ENCODE peak calls at places on chromosomes 4 and X, in eight cellular contexts. C is prostate gland; U is stimulated activated CD8-positive, alpha-beta memory T cell treated with anti-CD3 and anti-CD28 coated beads, Interleukin-2, amount 100 ng/mL, for 48 hours; S is pulmonary artery endothelial cell; T is heart left ventricle; L is NCI-H187; X is cardiac fibroblast; B is GOT3. K is an unnamed sample.

GRCh38 chrX:13396887-13397286 is 77.0 kb upstream of the ATXN3L start:
- DNase-seq in C (no peak), U (no peak), S (peak; percentile 60), T (no peak), L (no peak), X (peak; percentile 49), B (no peak), K (no peak)

GRCh38 chrX:71941771-71942170 is 31.1 kb downstream of the NHSL2 start:
- DNase-seq in C (no peak), U (no peak), S (no peak), T (no peak), L (no peak), X (peak; percentile 76), B (no peak), K (peak; percentile 72)

GRCh38 chr4:45989775-45990174 is 134.1 kb downstream of the GABRG1 start:
- DNase-seq in C (no peak), U (no peak), S (no peak), T (no peak), L (no peak), X (no peak), B (no peak), K (no peak)

GRCh38 chrX:153379971-153380581 is 21.1 kb downstream of the PNMA6E start:
- DNase-seq in C (no peak), U (no peak), S (no peak), T (no peak), L (no peak), X (peak; percentile 5), B (no peak), K (no peak)

GRCh38 chr4:127622621-127622922 is 10.2 kb upstream of the INTU start:
- DNase-seq in C (no peak), U (no peak), S (no peak), T (no peak), L (no peak), X (no peak), B (no peak), K (no peak)

GRCh38 chr4:76969493-76969892 is 19.9 kb downstream of the SEPTIN11 start:
- DNase-seq in C (no peak), U (no peak), S (no peak), T (no peak), L (peak; percentile 30), X (no peak), B (no peak), K (no peak)

GRCh38 chr4:2910409-2910808 is 52.8 kb downstream of the NOP14 start:
- DNase-seq in C (no peak), U (no peak), S (no peak), T (no peak), L (no peak), X (no peak), B (no peak), K (no peak)

GRCh38 chrX:9807355-9808182 is 21.3 kb downstream of the SHROOM2 start:
- DNase-seq in C (peak; percentile 57), U (no peak), S (no peak), T (no peak), L (no peak), X (no peak), B (no peak), K (no peak)

GRCh38 chr4:76058888-76059426 is 15.6 kb upstream of the ART3 start:
- DNase-seq in C (no peak), U (no peak), S (no peak), T (no peak), L (no peak), X (no peak), B (no peak), K (no peak)

GRCh38 chr4:109735566-109736454 is 5.9 kb upstream of the PLA2G12A start:
- DNase-seq in C (no peak), U (no peak), S (no peak), T (no peak), L (no peak), X (peak; percentile 46), B (no peak), K (no peak)

GRCh38 chr4:122341906-122342305 is 36.9 kb upstream of the ADAD1 start:
- DNase-seq in C (no peak), U (no peak), S (no peak), T (no peak), L (no peak), X (peak; percentile 84), B (no peak), K (no peak)

GRCh38 chr4:57109847-57110634 is at the start of gene IGFBP7:
- DNase-seq in C (no peak), U (no peak), S (no peak), T (peak; percentile 87), L (no peak), X (peak; percentile 77), B (peak; percentile 6), K (peak; percentile 50)

K was measured in uterus.